ENCODE peak calls at places on chromosome 5, in six cellular contexts. C, U, Y, E, O and K are unnamed samples.

GRCh38 chr5:163634061-163634460 is 128.6 kb downstream of the MAT2B start:
- DNase-seq in C (no peak), U (no peak), Y (no peak), E (no peak), O (no peak), K (no peak)

GRCh38 chr5:14123974-14124482 is 19.1 kb upstream of the TRIO start:
- DNase-seq in C (no peak), U (no peak), Y (no peak), E (no peak), O (no peak), K (no peak)

GRCh38 chr5:10866913-10867312 is 105.9 kb upstream of the DAP start:
- DNase-seq in C (no peak), U (no peak), Y (peak), E (peak), O (no peak), K (no peak)

GRCh38 chr5:67996596-67996995 is 219.0 kb upstream of the PIK3R1 start:
- DNase-seq in C (no peak), U (no peak), Y (no peak), E (no peak), O (no peak), K (no peak)

GRCh38 chr5:9622891-9623547 is 7.1 kb downstream of the TAS2R1 start:
- DNase-seq in C (peak), U (no peak), Y (peak), E (peak), O (no peak), K (peak)

GRCh38 chr5:174022384-174023095 is 23.0 kb upstream of the NSG2 start:
- DNase-seq in C (no peak), U (no peak), Y (no peak), E (peak), O (no peak), K (no peak)

GRCh38 chr5:32511778-32512374 is 67.3 kb upstream of the ZFR start:
- DNase-seq in C (no peak), U (no peak), Y (no peak), E (no peak), O (no peak), K (no peak)

GRCh38 chr5:86768699-86769202 is 151.0 kb downstream of the COX7C start:
- DNase-seq in C (no peak), U (no peak), Y (no peak), E (peak), O (no peak), K (no peak)

GRCh38 chr5:1834022-1834551 is 32.9 kb downstream of the NDUFS6 start:
- DNase-seq in C (no peak), U (no peak), Y (no peak), E (no peak), O (no peak), K (no peak)

GRCh38 chr5:124887223-124887622 is 140.8 kb upstream of the ZNF608 start:
- DNase-seq in C (no peak), U (no peak), Y (no peak), E (no peak), O (no peak), K (no peak)

GRCh38 chr5:81147970-81148571 is 85.1 kb upstream of the CKMT2 start:
- DNase-seq in C (no peak), U (no peak), Y (no peak), E (no peak), O (no peak), K (no peak)

GRCh38 chr5:170402508-170402907 is 13.3 kb upstream of the KCNMB1 start:
- DNase-seq in C (no peak), U (no peak), Y (no peak), E (no peak), O (no peak), K (no peak)

GRCh38 chr5:160083501-160083900 is 35.7 kb downstream of the PWWP2A start:
- DNase-seq in C (no peak), U (peak), Y (peak), E (no peak), O (no peak), K (peak)

GRCh38 chr5:135266301-135266630 is 132.8 kb downstream of the MACROH2A1 start:
- DNase-seq in C (no peak), U (no peak), Y (no peak), E (no peak), O (no peak), K (no peak)

GRCh38 chr5:132437604-132438275 is 52.8 kb downstream of the IRF1 start:
- DNase-seq in C (peak), U (no peak), Y (peak), E (peak), O (no peak), K (peak)

GRCh38 chr5:17203329-17204132 is 13.9 kb upstream of the BASP1 start:
- DNase-seq in C (peak), U (peak), Y (peak), E (peak), O (peak), K (peak)

GRCh38 chr5:38420691-38421395 is 135.6 kb downstream of the LIFR start:
- DNase-seq in C (no peak), U (peak), Y (peak), E (peak), O (peak), K (peak)

GRCh38 chr5:172713113-172713808 is 57.7 kb downstream of the DUSP1 start:
- DNase-seq in C (no peak), U (peak), Y (no peak), E (peak), O (no peak), K (no peak)

GRCh38 chr5:55575815-55576583 is 41.2 kb upstream of the PLPP1 start:
- DNase-seq in C (no peak), U (no peak), Y (no peak), E (no peak), O (peak), K (no peak)